ENCODE peak calls at places on chromosomes 4 and X, in four cellular contexts. O, V, M and I are unnamed samples.
A peak's percentile ranks its signal among the peaks of the same experiment; 100 is the strongest.

GRCh38 chrX:28586291-28586690 is 955 bp upstream of the IL1RAPL1 start:
- DNase-seq in M (no peak), O (peak; percentile 61), V (no peak), I (peak; percentile 70)

GRCh38 chr4:4534515-4535145 is 7.2 kb downstream of the STX18 start:
- DNase-seq in O (no peak), V (no peak), M (no peak), I (no peak)

GRCh38 chr4:151356510-151356909 is 31.1 kb upstream of the SH3D19 start:
- DNase-seq in V (peak; percentile 22), M (no peak), O (peak; percentile 29), I (no peak)

GRCh38 chr4:95513022-95513421 is 35.8 kb downstream of the UNC5C start:
- DNase-seq in O (no peak), V (no peak), M (no peak), I (no peak)

GRCh38 chr4:152454398-152455011 is 81.4 kb downstream of the FBXW7 start:
- DNase-seq in O (peak; percentile 19), M (no peak), V (peak; percentile 43), I (no peak)

GRCh38 chr4:40887690-40888089 is 137.9 kb downstream of the NSUN7 start:
- DNase-seq in M (no peak), O (peak; percentile 89), V (no peak), I (no peak)

GRCh38 chrX:134803551-134804183 is 145.4 kb upstream of the PLAC1 start:
- DNase-seq in M (no peak), V (peak; percentile 26), O (no peak), I (no peak)

GRCh38 chr4:147361726-147362125 is 119.2 kb upstream of the EDNRA start:
- DNase-seq in O (peak; percentile 93), V (peak; percentile 52), M (no peak), I (no peak)

GRCh38 chr4:2320152-2320551 is 58.2 kb upstream of the MXD4 start:
- DNase-seq in V (no peak), M (no peak), O (no peak), I (no peak)

GRCh38 chr4:6227412-6228157 is 27.2 kb upstream of the JAKMIP1 start:
- DNase-seq in O (no peak), M (no peak), V (no peak), I (peak; percentile 27)

GRCh38 chr4:118175506-118175905 is 141.2 kb downstream of the NDST3 start:
- DNase-seq in M (no peak), V (no peak), O (peak; percentile 19), I (no peak)